ENCODE peak calls at places on chromosomes 16 and 17, in ten cellular contexts. K is esophagus squamous epithelium; Y is GM23248; Q is SK-N-SH; O is HL-60; H is H7; Z is mesendoderm; T is CD8-positive, alpha-beta T cell; C is OCI-LY7; S is stomach. J is an unnamed sample.

GRCh38 chr17:5468075-5468473 is 708 bp downstream of the DHX33 start:
- DNase-seq in S (no peak), Q (peak), T (peak), O (no peak), Y (no peak), H (peak), C (peak), K (no peak), Z (no peak), J (no peak)

GRCh38 chr17:14886200-14886739 is 378.9 kb downstream of the PMP22 start:
- DNase-seq in C (peak), Z (peak), Y (peak), O (no peak), T (no peak), S (no peak), Q (no peak), K (no peak), H (peak), J (no peak)

GRCh38 chr16:88706288-88706964 is at the start of the genes CTU2 and RNF166:
- DNase-seq in Y (peak), S (peak), K (no peak), T (peak), C (peak), Z (peak), O (peak), H (peak), Q (peak), J (peak)

GRCh38 chr16:75010427-75010826 is 11.6 kb downstream of the ZNRF1 start:
- DNase-seq in S (no peak), O (no peak), Z (no peak), T (no peak), K (no peak), Q (no peak), Y (no peak), H (no peak), C (no peak), J (no peak)

GRCh38 chr16:71344315-71344905 is 14.1 kb upstream of the CALB2 start:
- DNase-seq in Q (no peak), S (no peak), Z (peak), H (peak), O (no peak), Y (no peak), C (no peak), T (no peak), K (no peak), J (no peak)

GRCh38 chr17:67759355-67760171 is 41.8 kb downstream of the NOL11 start:
- DNase-seq in Y (peak), O (no peak), S (no peak), Q (no peak), T (no peak), K (no peak), H (no peak), Z (no peak), C (peak), J (no peak)

GRCh38 chr17:81043725-81044427 is 8.9 kb downstream of the BAIAP2 start:
- DNase-seq in K (no peak), Y (no peak), S (peak), Q (peak), Z (peak), C (no peak), O (no peak), H (peak), T (no peak), J (no peak)

GRCh38 chr16:27670071-27670825 is 120.3 kb downstream of the KATNIP start:
- DNase-seq in Z (no peak), Q (no peak), C (no peak), S (no peak), O (no peak), K (no peak), Y (no peak), H (no peak), T (no peak), J (no peak)

GRCh38 chr17:37521821-37522220 is 32.1 kb downstream of the DUSP14 start:
- DNase-seq in H (no peak), Q (no peak), O (no peak), T (no peak), S (no peak), Z (no peak), Y (no peak), K (no peak), C (no peak), J (no peak)

GRCh38 chr16:89009343-89010209 is 32.6 kb upstream of the CBFA2T3 start:
- DNase-seq in Q (no peak), C (peak), H (peak), K (no peak), T (peak), O (no peak), Y (peak), Z (peak), S (no peak), J (no peak)

GRCh38 chr17:20154601-20155000 is 145.4 kb downstream of the SPECC1 start:
- DNase-seq in Z (no peak), S (no peak), K (no peak), Q (no peak), C (no peak), Y (no peak), T (no peak), H (no peak), O (no peak), J (no peak)

GRCh38 chr17:78541488-78542237 is 35.5 kb downstream of the DNAH17 start:
- DNase-seq in H (peak), Q (no peak), Y (peak), C (no peak), S (no peak), T (no peak), Z (peak), O (no peak), K (no peak), J (no peak)

GRCh38 chr16:51155199-51155607 is 4.1 kb upstream of the SALL1 start:
- DNase-seq in C (no peak), O (no peak), H (peak), K (no peak), Q (peak), Z (peak), S (no peak), T (no peak), Y (peak), J (no peak)

GRCh38 chr17:54902611-54903010 is 2.0 kb downstream of the TOM1L1 start:
- DNase-seq in C (no peak), Y (no peak), O (no peak), H (no peak), K (no peak), Z (no peak), T (no peak), Q (peak), S (no peak), J (no peak)

GRCh38 chr16:19284207-19284606 is 1.3 kb upstream of the CLEC19A start:
- DNase-seq in H (no peak), C (no peak), O (no peak), S (peak), T (no peak), Y (peak), K (no peak), Q (no peak), Z (no peak), J (no peak)

GRCh38 chr16:56812884-56813283 is 52.1 kb upstream of the SLC12A3 start:
- DNase-seq in Y (peak), Q (no peak), T (no peak), S (no peak), Z (no peak), C (no peak), O (no peak), H (no peak), K (no peak), J (no peak)

GRCh38 chr16:54288592-54289241 is 2.1 kb upstream of the IRX3 start:
- DNase-seq in C (no peak), Y (no peak), O (no peak), T (no peak), Z (no peak), H (peak), S (no peak), K (no peak), Q (no peak), J (no peak)

GRCh38 chr16:54290203-54291106 is 3.9 kb upstream of the IRX3 start:
- DNase-seq in Z (peak), S (no peak), H (peak), Y (no peak), C (no peak), K (no peak), O (no peak), Q (no peak), T (no peak), J (no peak)

GRCh38 chr16:54291107-54291980 is 4.8 kb upstream of the IRX3 start:
- DNase-seq in O (no peak), Z (peak), Q (no peak), T (no peak), Y (no peak), H (peak), K (no peak), S (no peak), C (no peak), J (no peak)

GRCh38 chr16:54289242-54290051 is 2.9 kb upstream of the IRX3 start:
- DNase-seq in O (no peak), T (no peak), Z (peak), K (no peak), Q (no peak), H (peak), Y (no peak), C (no peak), S (no peak), J (no peak)

GRCh38 chr16:54291981-54292487 is 5.4 kb upstream of the IRX3 start:
- DNase-seq in Q (no peak), Z (no peak), Y (no peak), H (no peak), C (no peak), S (no peak), K (no peak), T (no peak), O (no peak), J (no peak)
- H3K4me3 ChIP-seq in Q (no peak), Z (no peak), Y (no peak), H (peak), C (no peak), S (no peak), K (no peak), T (no peak), O (no peak), J (no peak)

GRCh38 chr16:53821487-53821886 is 117.5 kb downstream of the FTO start:
- DNase-seq in K (no peak), Z (peak), C (no peak), T (no peak), O (no peak), S (no peak), Y (peak), Q (no peak), H (no peak), J (no peak)

GRCh38 chr16:53814791-53815190 is 110.8 kb downstream of the FTO start:
- DNase-seq in Y (no peak), C (no peak), K (no peak), Z (no peak), Q (no peak), T (no peak), O (no peak), S (no peak), H (no peak), J (no peak)

GRCh38 chr16:53816211-53816610 is 112.3 kb downstream of the FTO start:
- DNase-seq in K (no peak), T (no peak), S (no peak), Y (peak), O (no peak), Z (no peak), C (no peak), Q (no peak), H (no peak), J (no peak)

GRCh38 chr16:53817117-53817516 is 113.2 kb downstream of the FTO start:
- DNase-seq in K (no peak), Y (peak), O (no peak), C (no peak), H (no peak), Q (no peak), Z (peak), T (no peak), S (no peak), J (no peak)

DNA sequence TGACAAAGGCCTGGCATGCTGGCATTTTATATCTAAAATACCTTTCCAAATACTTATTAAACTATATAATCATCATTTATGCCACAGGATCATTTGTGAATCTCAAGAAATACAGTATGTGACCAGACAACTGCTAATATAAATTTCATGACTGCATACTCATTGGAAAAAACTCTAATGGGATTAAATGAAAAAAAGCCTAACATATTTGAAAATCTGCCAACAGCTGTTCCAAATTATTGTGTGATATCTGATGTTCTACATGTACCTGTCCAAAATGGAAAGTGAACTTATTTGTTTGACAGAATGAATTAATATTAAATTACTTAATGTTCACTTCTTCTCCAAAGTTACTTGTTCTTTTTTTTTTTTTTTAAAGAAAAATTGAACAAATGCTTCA is 113.9 kb downstream of the FTO start:
- DNase-seq in C (no peak), K (no peak), Z (no peak), O (no peak), T (no peak), H (no peak), S (no peak), Y (peak), Q (peak), J (no peak)
- H3K4me3 ChIP-seq in C (no peak), K (no peak), Z (no peak), O (no peak), T (no peak), H (no peak), S (no peak), Y (peak), Q (no peak), J (no peak)

DNA sequence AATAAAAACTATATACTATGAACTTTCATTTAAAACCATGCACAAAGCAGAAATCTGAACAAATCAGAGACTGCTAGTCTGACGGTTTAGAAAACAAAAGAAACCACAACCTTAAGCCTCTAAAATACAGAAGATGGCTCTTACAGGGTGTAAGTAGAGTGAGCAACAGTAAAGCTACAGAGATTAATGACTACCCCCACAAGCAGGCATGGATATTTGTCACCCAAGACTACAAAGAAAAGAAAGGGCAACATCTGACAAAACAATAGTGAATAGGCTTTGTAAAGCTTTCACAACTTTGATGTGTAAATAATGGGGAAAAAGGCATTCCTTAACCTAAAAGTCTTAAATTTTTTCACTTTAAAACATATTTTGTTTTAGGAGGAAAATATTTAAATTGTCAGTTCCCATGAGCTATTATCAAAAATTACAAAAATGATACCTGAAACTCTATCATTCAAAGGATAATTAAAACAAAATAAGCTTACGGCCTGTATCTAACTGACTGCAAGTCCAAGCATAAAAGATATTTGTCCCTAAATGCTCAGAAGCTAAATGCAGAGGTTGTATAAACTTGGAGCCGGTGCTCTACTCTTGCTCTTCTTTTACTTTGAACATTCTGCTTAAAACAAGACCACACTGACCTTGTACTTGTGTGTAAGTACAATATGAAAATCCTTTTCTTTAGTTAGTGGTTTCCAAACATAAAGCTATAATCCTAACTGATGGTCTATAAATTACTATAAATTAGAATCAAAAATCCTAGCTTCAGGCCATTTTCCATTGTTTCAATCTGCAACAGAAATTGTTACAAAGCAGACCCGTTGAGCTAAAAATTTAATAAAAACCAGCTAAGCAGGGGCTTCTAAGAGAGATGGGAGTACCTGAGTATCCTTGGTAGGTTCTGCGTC is 74.8 kb downstream of the SPAG9 start:
- DNase-seq in C (no peak), H (no peak), Q (peak), K (no peak), Y (peak), Z (peak), S (no peak), O (no peak), T (no peak), J (no peak)
- H3K4me3 ChIP-seq in C (no peak), H (peak), Q (peak), K (peak), Y (peak), Z (no peak), S (peak), O (no peak), T (no peak), J (peak)

GRCh38 chr17:18197535-18198194 is 14.0 kb downstream of the ALKBH5 start:
- DNase-seq in K (no peak), C (no peak), Z (no peak), T (no peak), Y (no peak), Q (no peak), S (no peak), O (no peak), H (no peak), J (no peak)

GRCh38 chr17:18203308-18203707 is 19.7 kb downstream of the ALKBH5 start:
- DNase-seq in H (peak), C (no peak), Y (no peak), Z (peak), Q (no peak), K (no peak), T (no peak), S (no peak), O (no peak), J (no peak)

GRCh38 chr17:18198530-18198929 is 14.9 kb downstream of the ALKBH5 start:
- DNase-seq in S (no peak), K (no peak), C (no peak), Z (no peak), Q (no peak), H (no peak), T (no peak), Y (no peak), O (no peak), J (no peak)

GRCh38 chr17:18205861-18206260 is 19.6 kb upstream of the LLGL1 start:
- DNase-seq in H (no peak), C (no peak), T (no peak), Z (no peak), K (no peak), Q (no peak), S (no peak), Y (no peak), O (no peak), J (no peak)

DNA sequence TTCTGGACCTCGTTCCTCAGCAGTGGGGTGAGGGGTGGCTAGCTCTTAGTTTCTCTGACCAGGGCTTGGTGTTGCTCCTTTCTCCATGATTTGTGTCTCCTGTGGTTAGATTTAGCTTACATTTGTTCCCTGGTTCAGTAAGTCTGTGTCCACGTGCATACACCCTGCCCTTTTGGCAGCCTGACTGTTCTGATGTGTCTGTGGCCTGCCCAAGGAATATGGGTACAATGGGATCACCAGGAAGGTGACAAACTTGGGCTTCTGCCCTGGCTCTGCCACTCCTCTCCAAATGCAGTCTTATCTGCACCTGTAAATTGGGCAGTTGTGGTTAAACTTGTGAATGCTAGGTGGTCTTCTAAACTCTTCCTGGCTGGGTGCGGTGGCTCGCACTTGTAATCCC is 17.5 kb downstream of the ALKBH5 start:
- DNase-seq in T (no peak), H (no peak), K (no peak), O (no peak), S (no peak), C (no peak), Z (no peak), Y (no peak), Q (no peak), J (no peak)
- H3K4me3 ChIP-seq in T (no peak), H (no peak), K (no peak), O (no peak), S (no peak), C (no peak), Z (no peak), Y (no peak), Q (no peak), J (no peak)

DNA sequence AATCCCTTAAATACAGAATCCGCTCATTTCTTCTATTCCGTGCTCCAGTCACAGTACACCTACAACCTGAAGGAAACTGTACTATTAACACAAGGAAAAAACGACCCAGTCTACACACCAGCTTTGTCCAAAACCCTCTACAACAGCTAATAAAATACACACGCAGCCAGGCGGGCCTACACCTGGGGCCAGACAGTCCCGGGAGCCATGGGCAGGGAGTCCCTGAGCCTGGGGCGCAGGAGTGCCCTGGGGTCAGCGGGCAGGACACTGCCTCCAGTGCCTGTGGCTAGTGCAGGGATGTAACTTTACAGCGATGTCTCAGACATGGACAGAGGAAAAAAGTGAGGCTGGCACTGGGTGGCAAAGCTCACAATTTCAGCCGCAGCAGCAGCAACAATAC is 28.5 kb downstream of the GNPTG start:
- DNase-seq in Z (no peak), C (no peak), O (no peak), K (no peak), S (no peak), Y (no peak), T (no peak), Q (no peak), H (no peak), J (no peak)
- H3K4me3 ChIP-seq in Z (no peak), C (peak), O (no peak), K (peak), S (no peak), Y (no peak), T (no peak), Q (no peak), H (peak), J (no peak)

GRCh38 chr16:35562919-35563318 is 2103.5 kb downstream of the TP53TG3F start:
- DNase-seq in O (no peak), Q (no peak), H (no peak), Z (no peak), T (no peak), S (no peak), C (no peak), K (no peak), Y (no peak), J (no peak)
- H3K4me3 ChIP-seq in O (no peak), Q (no peak), H (no peak), Z (no peak), T (no peak), S (no peak), C (no peak), K (no peak), Y (no peak), J (no peak)

GRCh38 chr17:11598274-11599221 is at the start of gene DNAH9:
- DNase-seq in C (no peak), Z (peak), Y (peak), Q (peak), K (peak), O (no peak), S (peak), H (peak), T (no peak), J (peak)
- H3K4me3 ChIP-seq in C (no peak), Z (peak), Y (peak), Q (no peak), K (peak), O (no peak), S (peak), H (peak), T (no peak), J (peak)

GRCh38 chr16:81536648-81537047 is 92.0 kb downstream of the CMIP start:
- DNase-seq in Y (no peak), T (no peak), Q (no peak), K (no peak), H (no peak), S (no peak), O (no peak), C (no peak), Z (no peak), J (no peak)

GRCh38 chr16:81541314-81541713 is 96.7 kb downstream of the CMIP start:
- DNase-seq in O (no peak), H (no peak), Z (no peak), S (no peak), K (no peak), Q (no peak), Y (no peak), C (no peak), T (no peak), J (no peak)

GRCh38 chr16:81539009-81539820 is 94.6 kb downstream of the CMIP start:
- DNase-seq in K (no peak), C (no peak), S (no peak), O (no peak), T (no peak), H (peak), Q (peak), Z (no peak), Y (peak), J (no peak)

GRCh38 chr16:81535679-81536360 is 91.2 kb downstream of the CMIP start:
- DNase-seq in O (no peak), K (no peak), H (no peak), Z (no peak), S (no peak), Y (no peak), Q (no peak), T (no peak), C (no peak), J (no peak)

GRCh38 chr16:81537721-81538561 is 93.3 kb downstream of the CMIP start:
- DNase-seq in T (no peak), S (no peak), Z (no peak), Q (no peak), C (peak), K (no peak), Y (peak), H (no peak), O (no peak), J (no peak)
- H3K4me3 ChIP-seq in T (no peak), S (no peak), Z (no peak), Q (no peak), C (no peak), K (no peak), Y (no peak), H (no peak), O (no peak), J (no peak)

J was measured in thoracic aorta.